ENCODE peak calls at places on chromosomes 11 and 22, in seven cellular contexts. U is endothelial cell of umbilical vein, G is IMR-90, B is GM23248, T is keratinocyte, V is fibroblast of lung, N is OCI-LY7. Z is an unnamed sample.
A peak's percentile ranks its signal among the peaks of the same experiment; 100 is the strongest.

GRCh38 chr11:71078482-71078881 is 173.9 kb downstream of the SHANK2 start:
- DNase-seq in B (peak; percentile 26), U (no peak), G (no peak), V (peak; percentile 2), T (no peak), N (no peak), Z (no peak)

GRCh38 chr11:17929171-17929570 is 83.7 kb downstream of the SERGEF start:
- DNase-seq in V (no peak), G (no peak), N (no peak), U (no peak), T (no peak), B (no peak), Z (no peak)

GRCh38 chr11:31996159-31996881 is 94.6 kb upstream of the RCN1 start:
- DNase-seq in B (no peak), T (no peak), N (no peak), G (no peak), V (no peak), U (no peak), Z (no peak)

GRCh38 chr22:39300198-39300830 is 19.1 kb downstream of the RPL3 start:
- DNase-seq in B (peak; percentile 25), V (peak; percentile 20), N (peak; percentile 47), U (no peak), T (no peak), G (no peak), Z (no peak)

GRCh38 chr22:24010018-24010391 is 1.1 kb upstream of the CABIN1 start:
- DNase-seq in V (no peak), G (no peak), T (no peak), N (no peak), U (no peak), B (no peak), Z (no peak)

GRCh38 chr11:130964393-130964792 is 48.1 kb upstream of the SNX19 start:
- DNase-seq in U (no peak), N (no peak), B (no peak), V (no peak), T (no peak), G (no peak), Z (no peak)

GRCh38 chr11:61341706-61342105 is 8.7 kb downstream of the TKFC start:
- DNase-seq in G (no peak), V (no peak), U (no peak), B (no peak), T (no peak), N (no peak), Z (no peak)

GRCh38 chr11:46920709-46921108 is 2.4 kb upstream of the LRP4 start:
- DNase-seq in U (peak; percentile 66), V (peak; percentile 94), B (peak; percentile 99), N (no peak), T (peak; percentile 71), G (peak; percentile 100), Z (no peak)

GRCh38 chr22:29765905-29766631 is 739 bp downstream of the ZMAT5 start:
- DNase-seq in U (no peak), B (peak; percentile 36), T (no peak), N (peak; percentile 43), G (no peak), V (no peak), Z (peak; percentile 39)

GRCh38 chr11:32090774-32091370 is at the start of gene RCN1:
- DNase-seq in T (no peak), N (no peak), V (peak; percentile 85), B (peak; percentile 85), U (peak; percentile 88), G (peak; percentile 86), Z (peak; percentile 93)

GRCh38 chr11:104163100-104164027 is 583 bp downstream of the PDGFD start:
- DNase-seq in G (peak; percentile 20), T (no peak), N (peak; percentile 61), B (peak; percentile 28), V (peak; percentile 20), U (peak; percentile 32), Z (peak; percentile 25)

GRCh38 chr11:121792185-121792584 is 323.8 kb downstream of the BLID start:
- DNase-seq in G (no peak), B (no peak), N (no peak), V (no peak), U (no peak), T (no peak), Z (no peak)

GRCh38 chr11:114159320-114159719 is 99.8 kb downstream of the ZBTB16 start:
- DNase-seq in V (no peak), N (no peak), T (peak; percentile 17), B (no peak), G (no peak), U (peak; percentile 64), Z (no peak)

GRCh38 chr11:15968461-15969130 is 387.8 kb downstream of the SOX6 start:
- DNase-seq in V (peak; percentile 19), G (no peak), B (no peak), U (no peak), T (no peak), N (no peak), Z (no peak)

GRCh38 chr11:2701898-2702434 is 2.2 kb upstream of the KCNQ1OT1 start:
- DNase-seq in V (no peak), U (no peak), N (no peak), B (no peak), T (no peak), G (no peak), Z (no peak)

GRCh38 chr11:119175493-119176077 is 7.1 kb downstream of the NLRX1 start:
- DNase-seq in N (no peak), G (peak; percentile 58), V (no peak), U (peak; percentile 34), B (peak; percentile 58), T (no peak), Z (peak; percentile 70)

GRCh38 chr11:12943276-12943675 is 65.8 kb upstream of the RASSF10 start:
- DNase-seq in G (no peak), B (no peak), N (no peak), V (no peak), U (no peak), T (no peak), Z (no peak)

GRCh38 chr11:103532133-103532788 is 423.0 kb downstream of the DYNC2H1 start:
- DNase-seq in B (peak; percentile 84), U (peak; percentile 63), N (no peak), G (peak; percentile 79), T (no peak), V (peak; percentile 71), Z (no peak)

GRCh38 chr11:34192481-34193401 is 87.3 kb downstream of the NAT10 start:
- DNase-seq in B (peak; percentile 98), G (peak; percentile 93), N (no peak), V (peak; percentile 94), U (no peak), T (peak; percentile 93), Z (peak; percentile 69)

GRCh38 chr11:28343304-28344233 is 235.4 kb downstream of the METTL15 start:
- DNase-seq in N (no peak), V (peak; percentile 91), T (no peak), B (peak; percentile 81), U (peak; percentile 90), G (peak; percentile 95), Z (no peak)

GRCh38 chr11:8097062-8097814 is 16.2 kb downstream of the TUB start:
- DNase-seq in V (no peak), N (no peak), U (no peak), G (no peak), T (no peak), B (peak; percentile 42), Z (no peak)

GRCh38 chr11:6667733-6668374 is 12.2 kb upstream of the DCHS1 start:
- DNase-seq in U (peak; percentile 34), B (peak; percentile 60), T (no peak), V (peak; percentile 49), N (peak; percentile 53), G (peak; percentile 24), Z (no peak)

GRCh38 chr11:133122260-133122659 is 410.0 kb downstream of the OPCML start:
- DNase-seq in V (no peak), T (no peak), G (no peak), U (no peak), B (no peak), N (no peak), Z (no peak)

GRCh38 chr22:47207387-47207786 is 444.9 kb downstream of the TBC1D22A start:
- DNase-seq in T (no peak), U (no peak), G (no peak), B (no peak), N (no peak), V (no peak), Z (no peak)
- H4K20me1 ChIP-seq in T (no peaks in the 10 kb centered on the region), U (no peaks in the 10 kb centered on the region), G (no peaks in the 10 kb centered on the region), B (no peaks in the 10 kb centered on the region), N (no peaks in the 10 kb centered on the region), V (no peaks in the 10 kb centered on the region), Z (no peaks in the 10 kb centered on the region)

GRCh38 chr11:44213148-44213547 is 96.8 kb downstream of the ALX4 start:
- DNase-seq in B (no peak), N (no peak), V (no peak), G (no peak), T (no peak), U (no peak), Z (no peak)
- H4K20me1 ChIP-seq in B (no peaks in the 10 kb centered on the region), N (no peaks in the 10 kb centered on the region), V (no peaks in the 10 kb centered on the region), G (no peaks in the 10 kb centered on the region), T (no peaks in the 10 kb centered on the region), U (no peaks in the 10 kb centered on the region), Z (no peaks in the 10 kb centered on the region)

GRCh38 chr11:690738-691633 is 4.0 kb downstream of the DEAF1 start:
- DNase-seq in T (no peak), N (no peak), U (peak; percentile 45), G (no peak), V (no peak), B (no peak), Z (no peak)

GRCh38 chr11:691710-692590 is 3.1 kb downstream of the DEAF1 start:
- DNase-seq in N (no peak), G (no peak), U (no peak), B (no peak), T (no peak), V (no peak), Z (no peak)

GRCh38 chr11:688681-689080 is 6.3 kb downstream of the DEAF1 start:
- DNase-seq in G (no peak), T (no peak), B (no peak), N (no peak), V (no peak), U (no peak), Z (no peak)

GRCh38 chr11:687751-688150 is 7.3 kb downstream of the DEAF1 start:
- DNase-seq in T (no peak), B (no peak), V (no peak), N (no peak), G (no peak), U (no peak), Z (no peak)

GRCh38 chr11:689630-690029 is 5.4 kb downstream of the DEAF1 start:
- DNase-seq in V (no peak), U (peak; percentile 87), T (no peak), N (no peak), B (no peak), G (no peak), Z (no peak)
- H4K20me1 ChIP-seq in V (no peaks in the 10 kb centered on the region), U (no peaks in the 10 kb centered on the region), T (no peaks in the 10 kb centered on the region), N (no peaks in the 10 kb centered on the region), B (no peaks in the 10 kb centered on the region), G (peaks cover 27% of the 10 kb centered on the region), Z (peaks cover 11% of the 10 kb centered on the region)

DNA sequence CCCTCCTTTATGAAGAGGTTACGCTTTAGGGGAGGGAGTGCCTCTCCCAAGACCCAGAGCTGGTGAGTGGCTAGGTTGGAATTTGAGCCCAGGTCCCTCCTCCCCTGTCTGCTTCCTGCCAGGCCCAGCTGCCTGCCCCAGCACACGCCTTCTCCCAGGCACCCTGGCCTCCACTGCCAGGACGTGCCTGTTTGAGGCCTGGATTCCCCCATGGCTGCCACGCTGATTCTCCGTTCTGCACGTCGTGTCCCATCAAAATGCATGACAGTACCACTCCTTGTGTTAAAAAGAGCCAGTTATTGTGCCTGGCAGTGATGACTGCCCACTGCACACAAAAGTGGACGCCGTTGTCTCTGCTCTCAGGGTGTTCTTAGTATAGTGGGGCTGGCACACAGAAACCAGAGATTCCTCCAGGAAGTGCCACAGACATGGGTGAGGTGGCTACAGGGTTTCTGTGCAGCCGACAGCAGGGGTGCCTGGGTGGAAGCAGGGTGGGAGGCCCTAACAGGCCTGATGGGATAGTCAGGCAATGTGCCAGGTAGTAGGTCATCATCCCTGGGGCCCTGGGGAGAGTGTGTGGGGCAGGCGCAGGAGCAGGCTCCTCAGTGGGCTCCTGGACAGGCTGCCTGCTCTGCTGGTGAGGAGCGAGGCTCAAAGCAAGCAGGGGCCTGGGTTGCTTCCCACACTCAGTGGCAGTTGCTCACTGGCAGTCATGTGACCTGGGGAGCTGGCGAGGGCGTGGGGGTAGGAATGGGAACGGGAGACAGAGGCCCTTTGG is 24.2 kb downstream of the MED15 start:
- DNase-seq in U (peak; percentile 64), V (peak; percentile 80), G (peak; percentile 90), T (peak; percentile 90), N (no peak), B (peak; percentile 96), Z (peak; percentile 78)
- H4K20me1 ChIP-seq in U (no peaks in the 10 kb centered on the region), V (no peaks in the 10 kb centered on the region), G (peaks cover 74% of the 10 kb centered on the region), T (peaks cover under 1% of the 10 kb centered on the region), N (peaks cover 4% of the 10 kb centered on the region), B (no peaks in the 10 kb centered on the region), Z (peaks cover 23% of the 10 kb centered on the region)

Z was measured in SK-N-SH.